ENCODE peak calls at places on chromosomes 5 and 9, in five cellular contexts. I, H, Z, V and S are unnamed samples.

GRCh38 chr5:137303509-137303908 is 195.6 kb downstream of the SPOCK1 start:
- DNase-seq in H (no peak), V (no peak), I (no peak), Z (no peak), S (no peak)

GRCh38 chr5:177399903-177400868 is at the start of gene PFN3:
- DNase-seq in I (no peak), H (peak), Z (peak), V (peak), S (no peak)

GRCh38 chr9:96686638-96687335 is 31.7 kb upstream of the PRXL2C start:
- DNase-seq in Z (peak), H (peak), I (no peak), V (peak), S (peak)

GRCh38 chr5:2015961-2016360 is 133.2 kb upstream of the IRX4 start:
- DNase-seq in H (no peak), V (no peak), Z (no peak), I (no peak), S (no peak)

GRCh38 chr9:114452219-114453169 is 52.8 kb downstream of the WHRN start:
- DNase-seq in Z (no peak), H (peak), V (no peak), I (no peak), S (no peak)

GRCh38 chr9:98159790-98160189 is 32.6 kb downstream of the CORO2A start:
- DNase-seq in Z (no peak), H (no peak), V (no peak), I (no peak), S (no peak)

GRCh38 chr9:135463140-135463539 is 16.4 kb upstream of the PPP1R26 start:
- DNase-seq in H (no peak), I (peak), V (no peak), Z (peak), S (no peak)

GRCh38 chr5:151469992-151470391 is 22.6 kb downstream of the SLC36A1 start:
- DNase-seq in V (no peak), Z (no peak), I (no peak), H (no peak), S (no peak)

GRCh38 chr5:133909584-133909983 is 58.8 kb downstream of the C5orf15 start:
- DNase-seq in H (no peak), I (no peak), V (no peak), Z (no peak), S (no peak)

GRCh38 chr5:1078851-1079250 is 33.0 kb downstream of the SLC12A7 start:
- DNase-seq in H (peak), I (no peak), V (no peak), Z (no peak), S (no peak)

GRCh38 chr5:72234265-72234700 is 85.8 kb downstream of the MRPS27 start:
- DNase-seq in Z (peak), V (no peak), H (no peak), I (no peak), S (peak)

GRCh38 chr9:73615557-73615956 is 463.9 kb downstream of the ANXA1 start:
- DNase-seq in I (no peak), V (no peak), Z (no peak), H (no peak), S (no peak)

GRCh38 chr9:77961541-77961940 is 70.1 kb downstream of the GNAQ start:
- DNase-seq in Z (no peak), H (no peak), V (no peak), I (no peak), S (peak)

GRCh38 chr9:92618633-92619225 is 51.2 kb downstream of the IPPK start:
- DNase-seq in Z (no peak), V (peak), I (no peak), H (no peak), S (no peak)

GRCh38 chr9:35748858-35749514 is at the start of the genes GBA2 and RGP1:
- DNase-seq in V (peak), H (peak), I (peak), Z (peak), S (peak)

GRCh38 chr9:130406278-130406895 is 38.4 kb upstream of the ASS1 start:
- DNase-seq in Z (no peak), I (no peak), H (no peak), V (no peak), S (no peak)

GRCh38 chr9:117644607-117645244 is 59.5 kb upstream of the TLR4 start:
- DNase-seq in Z (peak), V (peak), H (no peak), I (peak), S (peak)

GRCh38 chr5:138963763-138964371 is 88.7 kb upstream of the LRRTM2 start:
- DNase-seq in V (no peak), Z (no peak), H (no peak), I (no peak), S (no peak)

GRCh38 chr9:107020040-107020530 is 157.1 kb downstream of the ZNF462 start:
- DNase-seq in I (no peak), Z (peak), H (no peak), V (no peak), S (no peak)

GRCh38 chr9:23683021-23683431 is 143.0 kb downstream of the ELAVL2 start:
- DNase-seq in Z (no peak), I (no peak), V (no peak), H (no peak), S (peak)

GRCh38 chr9:98193336-98193944 is 1.0 kb upstream of the CORO2A start:
- DNase-seq in H (no peak), V (no peak), I (no peak), Z (no peak), S (no peak)

GRCh38 chr5:120091376-120091948 is 372.6 kb upstream of the PRR16 start:
- DNase-seq in H (no peak), Z (no peak), V (no peak), I (no peak), S (no peak)

GRCh38 chr5:113531760-113532159 is 18.3 kb downstream of the YTHDC2 start:
- DNase-seq in H (no peak), I (no peak), Z (no peak), V (no peak), S (no peak)

GRCh38 chr5:10354048-10354872 is 765 bp downstream of the MARCHF6 start:
- DNase-seq in H (no peak), I (no peak), V (peak), Z (peak), S (peak)

GRCh38 chr9:123423036-123423640 is 67.1 kb downstream of the CRB2 start:
- DNase-seq in Z (no peak), V (no peak), I (no peak), H (no peak), S (no peak)

GRCh38 chr5:74401566-74402320 is 238.8 kb downstream of the ENC1 start:
- DNase-seq in Z (peak), I (no peak), H (no peak), V (no peak), S (no peak)

GRCh38 chr5:178431063-178431776 is 159.0 kb downstream of the COL23A1 start:
- DNase-seq in V (no peak), H (no peak), I (no peak), Z (no peak), S (no peak)

GRCh38 chr5:123992641-123993040 is 480.7 kb downstream of the CSNK1G3 start:
- DNase-seq in H (no peak), I (no peak), Z (no peak), V (no peak), S (no peak)

GRCh38 chr9:133352635-133353340 is 3.5 kb downstream of the SURF1 start:
- DNase-seq in V (no peak), H (no peak), Z (no peak), I (no peak), S (no peak)

GRCh38 chr5:113118765-113119164 is 142.2 kb downstream of the DCP2 start:
- DNase-seq in I (no peak), H (peak), Z (no peak), V (peak), S (no peak)

GRCh38 chr9:85577353-85577952 is 164.3 kb downstream of the AGTPBP1 start:
- DNase-seq in H (no peak), V (no peak), Z (peak), I (no peak), S (no peak)

GRCh38 chr9:134548618-134549017 is 93.0 kb upstream of the COL5A1 start:
- DNase-seq in I (no peak), H (no peak), Z (no peak), V (no peak), S (no peak)

GRCh38 chr5:4018968-4019766 is 423.5 kb downstream of the IRX1 start:
- DNase-seq in I (no peak), H (no peak), Z (no peak), V (no peak), S (no peak)

GRCh38 chr9:1721219-1721618 is 293.9 kb upstream of the SMARCA2 start:
- DNase-seq in I (no peak), Z (no peak), V (no peak), H (no peak), S (no peak)

GRCh38 chr5:61673007-61673735 is 341.1 kb downstream of the ZSWIM6 start:
- DNase-seq in I (peak), V (no peak), H (peak), Z (peak), S (peak)

GRCh38 chr5:154202379-154203260 is 12.1 kb downstream of the GALNT10 start:
- DNase-seq in V (no peak), I (no peak), H (no peak), Z (no peak), S (peak)

GRCh38 chr9:78572266-78572665 is 275.3 kb downstream of the PSAT1 start:
- DNase-seq in H (no peak), V (no peak), I (no peak), Z (no peak), S (no peak)

GRCh38 chr9:1474259-1474658 is 424.1 kb downstream of the DMRT2 start:
- DNase-seq in H (no peak), V (no peak), Z (no peak), I (no peak), S (no peak)

DNA sequence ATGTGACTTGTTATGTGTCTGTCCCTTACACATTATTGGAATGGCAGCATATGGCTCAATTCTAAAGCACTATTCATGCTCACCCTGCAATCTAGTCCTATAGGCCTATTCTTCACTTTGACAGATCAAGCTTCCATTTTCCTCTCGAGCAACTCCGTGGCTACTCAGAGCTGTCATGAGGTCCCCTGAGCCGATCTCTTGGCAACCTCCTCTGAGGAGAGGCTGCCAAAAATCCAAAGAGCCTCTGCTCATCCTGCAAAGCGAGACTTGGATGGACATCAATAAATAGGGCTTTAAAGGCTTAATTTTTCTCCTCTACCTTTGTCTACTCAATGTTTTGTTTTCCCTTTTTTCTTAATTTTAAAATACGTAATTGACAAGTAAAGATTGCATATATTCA is 163.8 kb downstream of the GABRB2 start:
- DNase-seq in Z (no peak), H (no peak), V (no peak), I (no peak), S (no peak)
- TF ChIP-seq POLR2A in Z (no peak), H (no peak), V (no peak), I (no peak), S (no peak)

GRCh38 chr9:37466037-37466709 is 923 bp upstream of the ZBTB5 start:
- DNase-seq in Z (no peak), H (peak), V (peak), I (peak), S (peak)
- TF ChIP-seq POLR2A in Z (peak), H (no peak), V (peak), I (no peak), S (no peak)

GRCh38 chr5:65828022-65828421 is 98.4 kb upstream of the ERBIN start:
- DNase-seq in H (no peak), I (no peak), Z (no peak), V (no peak), S (no peak)
- TF ChIP-seq POLR2A in H (no peak), I (no peak), Z (no peak), V (no peak), S (no peak)

GRCh38 chr5:148792649-148793048 is 33.8 kb upstream of the ADRB2 start:
- DNase-seq in Z (no peak), H (no peak), V (no peak), I (no peak), S (no peak)

GRCh38 chr5:148788636-148789035 is 37.8 kb upstream of the ADRB2 start:
- DNase-seq in Z (peak), H (no peak), V (no peak), I (no peak), S (no peak)

GRCh38 chr5:148790545-148791333 is 35.7 kb upstream of the ADRB2 start:
- DNase-seq in H (no peak), V (no peak), I (no peak), Z (no peak), S (no peak)

GRCh38 chr5:148791696-148792095 is 34.7 kb upstream of the ADRB2 start:
- DNase-seq in Z (no peak), I (no peak), H (no peak), V (no peak), S (no peak)

DNA sequence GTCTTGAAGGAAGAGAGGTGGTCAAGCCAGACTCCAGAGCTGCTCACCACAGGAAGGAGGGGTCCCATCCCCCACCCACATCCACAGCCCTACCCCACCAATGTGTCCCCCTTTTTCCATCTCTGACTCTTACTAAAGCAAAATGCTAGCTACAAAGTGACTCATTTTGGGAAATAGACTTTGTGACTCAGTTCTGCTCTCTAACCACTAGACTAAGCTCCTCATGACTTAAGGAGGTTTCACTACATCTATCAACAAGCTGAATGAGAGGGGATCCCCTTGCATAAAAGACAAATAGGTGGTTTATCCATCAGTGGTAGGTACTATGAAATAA is 35.1 kb upstream of the ADRB2 start:
- DNase-seq in I (no peak), Z (peak), V (no peak), H (no peak), S (peak)
- TF ChIP-seq POLR2A in I (no peak), Z (no peak), V (no peak), H (no peak), S (no peak)

DNA sequence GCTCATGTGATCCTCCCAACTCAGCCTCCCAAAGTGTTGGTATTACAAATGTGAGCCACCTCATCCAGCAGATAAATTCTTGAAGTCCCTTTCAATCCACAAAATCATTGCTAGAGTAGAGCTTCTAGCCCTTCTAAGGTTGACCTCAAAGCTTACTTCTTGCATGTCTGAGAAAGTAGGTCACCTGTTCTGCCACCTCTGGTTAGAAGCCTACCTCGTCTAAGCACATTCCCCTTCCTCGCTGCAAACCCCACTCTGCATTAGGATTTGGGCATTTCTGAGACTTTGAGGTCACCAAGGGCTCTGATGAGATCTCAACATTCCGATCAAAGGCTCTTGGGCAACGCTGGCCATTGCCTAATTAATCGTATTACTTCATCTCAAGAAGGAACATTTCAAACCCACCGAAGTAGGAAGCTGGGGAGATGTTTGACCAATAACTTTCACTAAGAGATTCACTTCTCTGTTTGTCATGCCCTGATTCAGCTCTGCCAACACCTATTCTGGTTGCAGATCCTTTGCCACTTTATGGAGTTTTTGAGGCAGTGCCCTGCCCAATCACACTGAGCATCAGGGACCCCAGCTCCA is 8.6 kb downstream of the ADAM19 start:
- DNase-seq in V (no peak), Z (no peak), I (no peak), H (no peak), S (no peak)
- TF ChIP-seq POLR2A in V (no peak), Z (no peak), I (no peak), H (no peak), S (no peak)

DNA sequence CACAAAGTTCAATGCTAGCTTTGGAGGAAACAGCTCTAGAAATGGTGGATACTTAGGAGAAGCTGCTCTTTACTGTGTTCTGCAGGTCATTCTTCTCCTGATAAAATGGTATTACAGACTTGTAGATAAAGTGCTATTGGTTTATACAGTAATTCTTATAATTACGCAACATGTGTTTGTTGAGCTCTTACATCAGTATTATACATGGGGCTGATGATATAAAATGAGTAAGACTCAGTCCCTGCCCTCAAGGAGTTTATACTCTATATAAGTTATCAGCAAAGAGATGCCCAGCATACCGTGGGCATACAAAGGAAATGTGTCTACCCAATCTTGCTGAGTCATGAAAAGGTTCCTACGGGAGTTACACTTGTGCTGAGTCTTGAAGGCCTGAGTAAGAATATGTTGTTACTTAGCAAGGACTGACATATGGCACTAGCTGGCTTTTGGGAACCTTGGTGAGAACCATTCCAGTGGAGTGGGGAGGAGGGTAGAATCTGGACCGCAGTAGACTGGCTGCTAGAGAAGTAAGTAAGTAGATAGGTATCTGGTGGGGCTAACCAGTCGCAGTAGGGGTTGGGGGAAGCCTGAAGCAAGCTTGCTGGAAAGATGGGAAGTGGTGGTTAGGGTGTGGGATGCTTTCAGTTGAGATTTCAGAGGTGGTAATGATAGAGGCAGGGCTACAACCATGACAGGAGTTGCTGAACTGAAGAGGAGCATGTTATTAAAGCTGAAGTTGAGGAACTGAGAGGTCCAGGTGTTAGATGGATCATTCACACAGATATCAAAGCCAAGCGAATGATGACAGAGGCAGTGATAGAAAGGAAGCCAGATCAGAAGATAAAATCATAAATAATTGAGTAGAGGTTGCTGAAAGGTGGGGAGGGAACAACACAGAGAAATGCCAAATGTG is 11.1 kb upstream of the TTC23L start:
- DNase-seq in H (no peak), I (no peak), V (no peak), Z (no peak), S (no peak)
- TF ChIP-seq POLR2A in H (no peak), I (no peak), V (no peak), Z (no peak), S (no peak)